ENCODE peak calls at places on chromosome 21, in four cellular contexts. One of them, this sample, is unnamed.

GRCh38 chr21:33954395-33954794 is 38.8 kb upstream of the ATP5PO start:
- DNase-seq in IMR-90: no peak
- DNase-seq in stimulated activated CD8-positive, alpha-beta memory T cell treated with anti-CD3 and anti-CD28 coated beads, Interleukin-4, amount 100 ng/mL, for 4 hours: no peak
- DNase-seq in cardiac muscle cell: no peak
- DNase-seq in this sample: no peak

GRCh38 chr21:44897326-44898010 is 23.2 kb downstream of the ITGB2 start:
- DNase-seq in IMR-90: no peak
- DNase-seq in stimulated activated CD8-positive, alpha-beta memory T cell treated with anti-CD3 and anti-CD28 coated beads, Interleukin-4, amount 100 ng/mL, for 4 hours: no peak
- DNase-seq in cardiac muscle cell: no peak
- DNase-seq in this sample: peak

GRCh38 chr21:35095859-35096291 is 46.8 kb upstream of the RUNX1 start:
- DNase-seq in IMR-90: peak
- DNase-seq in stimulated activated CD8-positive, alpha-beta memory T cell treated with anti-CD3 and anti-CD28 coated beads, Interleukin-4, amount 100 ng/mL, for 4 hours: no peak
- DNase-seq in cardiac muscle cell: peak
- DNase-seq in this sample: no peak

GRCh38 chr21:45923146-45923545 is 58.4 kb upstream of the COL6A1 start:
- DNase-seq in IMR-90: peak
- DNase-seq in stimulated activated CD8-positive, alpha-beta memory T cell treated with anti-CD3 and anti-CD28 coated beads, Interleukin-4, amount 100 ng/mL, for 4 hours: peak
- DNase-seq in cardiac muscle cell: peak
- DNase-seq in this sample: peak

GRCh38 chr21:25360593-25360992 is 246.7 kb downstream of the MRPL39 start:
- DNase-seq in IMR-90: no peak
- DNase-seq in stimulated activated CD8-positive, alpha-beta memory T cell treated with anti-CD3 and anti-CD28 coated beads, Interleukin-4, amount 100 ng/mL, for 4 hours: no peak
- DNase-seq in cardiac muscle cell: no peak
- DNase-seq in this sample: no peak

GRCh38 chr21:38188037-38188436 is 68.8 kb upstream of the KCNJ15 start:
- DNase-seq in IMR-90: no peak
- DNase-seq in stimulated activated CD8-positive, alpha-beta memory T cell treated with anti-CD3 and anti-CD28 coated beads, Interleukin-4, amount 100 ng/mL, for 4 hours: no peak
- DNase-seq in cardiac muscle cell: peak
- DNase-seq in this sample: no peak

GRCh38 chr21:46121286-46122221 is 23.6 kb downstream of the COL6A2 start:
- DNase-seq in IMR-90: no peak
- DNase-seq in stimulated activated CD8-positive, alpha-beta memory T cell treated with anti-CD3 and anti-CD28 coated beads, Interleukin-4, amount 100 ng/mL, for 4 hours: no peak
- DNase-seq in cardiac muscle cell: no peak
- DNase-seq in this sample: no peak

GRCh38 chr21:43864313-43864805 is 664 bp upstream of the AGPAT3 start:
- DNase-seq in IMR-90: peak
- DNase-seq in stimulated activated CD8-positive, alpha-beta memory T cell treated with anti-CD3 and anti-CD28 coated beads, Interleukin-4, amount 100 ng/mL, for 4 hours: no peak
- DNase-seq in cardiac muscle cell: peak
- DNase-seq in this sample: peak

GRCh38 chr21:32771134-32771523 is 426 bp downstream of the PAXBP1 start:
- DNase-seq in IMR-90: peak
- DNase-seq in stimulated activated CD8-positive, alpha-beta memory T cell treated with anti-CD3 and anti-CD28 coated beads, Interleukin-4, amount 100 ng/mL, for 4 hours: peak
- DNase-seq in cardiac muscle cell: peak
- DNase-seq in this sample: peak

GRCh38 chr21:17795084-17796036 is 23.8 kb downstream of the C21orf91 start:
- DNase-seq in IMR-90: no peak
- DNase-seq in stimulated activated CD8-positive, alpha-beta memory T cell treated with anti-CD3 and anti-CD28 coated beads, Interleukin-4, amount 100 ng/mL, for 4 hours: no peak
- DNase-seq in cardiac muscle cell: no peak
- DNase-seq in this sample: no peak

GRCh38 chr21:42777757-42778344 is 101.5 kb downstream of the WDR4 start:
- DNase-seq in IMR-90: no peak
- DNase-seq in stimulated activated CD8-positive, alpha-beta memory T cell treated with anti-CD3 and anti-CD28 coated beads, Interleukin-4, amount 100 ng/mL, for 4 hours: no peak
- DNase-seq in cardiac muscle cell: no peak
- DNase-seq in this sample: no peak

GRCh38 chr21:46619846-46620245 is 15.0 kb upstream of the S100B start:
- DNase-seq in IMR-90: peak
- DNase-seq in stimulated activated CD8-positive, alpha-beta memory T cell treated with anti-CD3 and anti-CD28 coated beads, Interleukin-4, amount 100 ng/mL, for 4 hours: no peak
- DNase-seq in cardiac muscle cell: peak
- DNase-seq in this sample: no peak

GRCh38 chr21:44954281-44954771 is 14.5 kb downstream of the SLX9 start:
- DNase-seq in IMR-90: no peak
- DNase-seq in stimulated activated CD8-positive, alpha-beta memory T cell treated with anti-CD3 and anti-CD28 coated beads, Interleukin-4, amount 100 ng/mL, for 4 hours: no peak
- DNase-seq in cardiac muscle cell: no peak
- DNase-seq in this sample: no peak

GRCh38 chr21:32184485-32184884 is 94.4 kb downstream of the MIS18A start:
- DNase-seq in IMR-90: no peak
- DNase-seq in stimulated activated CD8-positive, alpha-beta memory T cell treated with anti-CD3 and anti-CD28 coated beads, Interleukin-4, amount 100 ng/mL, for 4 hours: no peak
- DNase-seq in cardiac muscle cell: no peak
- DNase-seq in this sample: peak

GRCh38 chr21:36698160-36699025 is 522 bp upstream of the SIM2 start:
- DNase-seq in IMR-90: peak
- DNase-seq in stimulated activated CD8-positive, alpha-beta memory T cell treated with anti-CD3 and anti-CD28 coated beads, Interleukin-4, amount 100 ng/mL, for 4 hours: no peak
- DNase-seq in cardiac muscle cell: no peak
- DNase-seq in this sample: no peak

GRCh38 chr21:45078877-45079281 is 4.5 kb downstream of the ADARB1 start:
- DNase-seq in IMR-90: peak
- DNase-seq in stimulated activated CD8-positive, alpha-beta memory T cell treated with anti-CD3 and anti-CD28 coated beads, Interleukin-4, amount 100 ng/mL, for 4 hours: peak
- DNase-seq in cardiac muscle cell: peak
- DNase-seq in this sample: no peak

GRCh38 chr21:43865471-43866181 is 603 bp downstream of the AGPAT3 start:
- DNase-seq in IMR-90: peak
- DNase-seq in stimulated activated CD8-positive, alpha-beta memory T cell treated with anti-CD3 and anti-CD28 coated beads, Interleukin-4, amount 100 ng/mL, for 4 hours: peak
- DNase-seq in cardiac muscle cell: peak
- DNase-seq in this sample: peak

GRCh38 chr21:34180406-34180805 is 107.0 kb downstream of the MRPS6 start:
- DNase-seq in IMR-90: no peak
- DNase-seq in stimulated activated CD8-positive, alpha-beta memory T cell treated with anti-CD3 and anti-CD28 coated beads, Interleukin-4, amount 100 ng/mL, for 4 hours: no peak
- DNase-seq in cardiac muscle cell: no peak
- DNase-seq in this sample: no peak